ENCODE peak calls at places on chromosome 19, in four cellular contexts. J, B, Y and H are unnamed samples.
A peak's percentile ranks its signal among the peaks of the same experiment; 100 is the strongest.

GRCh38 chr19:40143612-40144011 is 47.6 kb upstream of the MAP3K10 start:
- ATAC-seq in B (no peak), J (peak; percentile 65), Y (peak; percentile 62), H (peak; percentile 63)

GRCh38 chr19:51448745-51449093 is 9.5 kb downstream of the SIGLEC8 start:
- ATAC-seq in B (no peak), J (no peak), Y (peak; percentile 56), H (no peak)

GRCh38 chr19:8456064-8456463 is 11.3 kb downstream of the HNRNPM start:
- ATAC-seq in B (no peak), Y (no peak), J (no peak), H (no peak)

GRCh38 chr19:12365094-12365371 is 450 bp downstream of the ZNF442 start:
- ATAC-seq in B (peak; percentile 68), J (peak; percentile 11), Y (peak; percentile 17), H (peak; percentile 55)

GRCh38 chr19:46042252-46042883 is 1.6 kb upstream of the IGFL4 start:
- ATAC-seq in Y (no peak), B (no peak), J (no peak), H (no peak)

GRCh38 chr19:4310247-4311121 is 6.1 kb downstream of the FSD1 start:
- ATAC-seq in J (no peak), Y (no peak), B (no peak), H (peak; percentile 39)

GRCh38 chr19:670609-671075 is 5.5 kb upstream of the FSTL3 start:
- ATAC-seq in B (no peak), Y (no peak), J (peak; percentile 46), H (no peak)

GRCh38 chr19:34220472-34221063 is 33.8 kb upstream of the GARRE1 start:
- ATAC-seq in B (peak; percentile 66), Y (no peak), J (no peak), H (no peak)

GRCh38 chr19:2252481-2253105 is 3.5 kb downstream of the AMH start:
- ATAC-seq in B (no peak), Y (no peak), J (no peak), H (no peak)